ENCODE peak calls at places on chromosomes 5 and 9, in nine cellular contexts. D, J, B, R, S, T, X, O and G are unnamed samples.

GRCh38 chr9:121950441-121950840 is 142.7 kb downstream of the TTLL11 start:
- DNase-seq in D (no peak), J (no peak), B (no peak), R (no peak), S (no peak), T (no peak), X (no peak), O (no peak), G (no peak)

GRCh38 chr5:92505925-92506324 is 1075.1 kb downstream of the NR2F1-AS1 start:
- DNase-seq in D (no peak), J (no peak), B (no peak), R (no peak), S (no peak), T (no peak), X (no peak), O (no peak), G (no peak)

GRCh38 chr5:108472237-108472636 is 90.3 kb upstream of the FBXL17 start:
- DNase-seq in D (no peak), J (no peak), B (no peak), R (no peak), S (no peak), T (no peak), X (no peak), O (no peak), G (no peak)

GRCh38 chr9:96305171-96305570 is 3.2 kb upstream of the HSD17B3 start:
- DNase-seq in D (no peak), J (no peak), B (no peak), R (no peak), S (no peak), T (no peak), X (no peak), O (no peak), G (no peak)

GRCh38 chr5:153523831-153524230 is 33.4 kb downstream of the GRIA1 start:
- DNase-seq in D (no peak), J (no peak), B (peak), R (no peak), S (peak), T (peak), X (peak), O (no peak), G (no peak)

GRCh38 chr9:35649431-35650340 is 1.0 kb downstream of the SIT1 start:
- DNase-seq in D (no peak), J (no peak), B (no peak), R (no peak), S (no peak), T (peak), X (no peak), O (no peak), G (peak)

GRCh38 chr5:120007619-120008018 is 378.3 kb downstream of the FAM170A start:
- DNase-seq in D (no peak), J (no peak), B (no peak), R (no peak), S (no peak), T (no peak), X (no peak), O (no peak), G (no peak)

GRCh38 chr5:55896238-55896637 is 45.1 kb downstream of the IL31RA start:
- DNase-seq in D (no peak), J (no peak), B (no peak), R (no peak), S (no peak), T (no peak), X (no peak), O (no peak), G (no peak)

GRCh38 chr5:3835817-3836216 is 240.2 kb downstream of the IRX1 start:
- DNase-seq in D (no peak), J (no peak), B (no peak), R (no peak), S (no peak), T (no peak), X (no peak), O (no peak), G (no peak)

GRCh38 chr5:101679816-101680215 is 616.3 kb downstream of the SLCO4C1 start:
- DNase-seq in D (no peak), J (peak), B (no peak), R (no peak), S (no peak), T (no peak), X (no peak), O (no peak), G (no peak)

GRCh38 chr5:80654054-80654390 is 430 bp upstream of the MSH3 start:
- DNase-seq in D (peak), J (peak), B (no peak), R (no peak), S (no peak), T (peak), X (no peak), O (no peak), G (no peak)

GRCh38 chr5:78008356-78008967 is 232.3 kb upstream of the TBCA start:
- DNase-seq in D (no peak), J (peak), B (no peak), R (no peak), S (no peak), T (no peak), X (no peak), O (no peak), G (no peak)

GRCh38 chr9:95771556-95772280 is 103.8 kb upstream of the ERCC6L2 start:
- DNase-seq in D (no peak), J (no peak), B (no peak), R (no peak), S (no peak), T (no peak), X (no peak), O (no peak), G (no peak)

GRCh38 chr5:122333564-122333963 is 21.5 kb downstream of the SNCAIP start:
- DNase-seq in D (no peak), J (no peak), B (no peak), R (no peak), S (no peak), T (no peak), X (no peak), O (no peak), G (no peak)

GRCh38 chr9:81083062-81083461 is 606.3 kb downstream of the TLE1 start:
- DNase-seq in D (no peak), J (no peak), B (no peak), R (no peak), S (no peak), T (no peak), X (no peak), O (no peak), G (no peak)

GRCh38 chr5:109186759-109187158 is 223.0 kb downstream of the PJA2 start:
- DNase-seq in D (no peak), J (no peak), B (no peak), R (no peak), S (no peak), T (no peak), X (no peak), O (no peak), G (no peak)

GRCh38 chr5:154779105-154779504 is 23.9 kb downstream of the LARP1 start:
- DNase-seq in D (no peak), J (peak), B (no peak), R (no peak), S (no peak), T (peak), X (no peak), O (no peak), G (no peak)

GRCh38 chr9:101467690-101468089 is 32.1 kb upstream of the ALDOB start:
- DNase-seq in D (no peak), J (no peak), B (no peak), R (no peak), S (no peak), T (no peak), X (no peak), O (no peak), G (no peak)

GRCh38 chr5:7250609-7251008 is 145.3 kb upstream of the ADCY2 start:
- DNase-seq in D (no peak), J (no peak), B (no peak), R (no peak), S (no peak), T (no peak), X (no peak), O (no peak), G (no peak)

GRCh38 chr9:109411818-109412352 is 86.2 kb downstream of the PTPN3 start:
- DNase-seq in D (no peak), J (no peak), B (no peak), R (no peak), S (no peak), T (no peak), X (no peak), O (no peak), G (no peak)

GRCh38 chr5:402615-403359 is 40.2 kb upstream of the EXOC3 start:
- DNase-seq in D (no peak), J (no peak), B (no peak), R (no peak), S (no peak), T (peak), X (no peak), O (no peak), G (no peak)

GRCh38 chr9:69817202-69817601 is 3.4 kb upstream of the CFAP95 start:
- DNase-seq in D (no peak), J (no peak), B (no peak), R (no peak), S (no peak), T (no peak), X (no peak), O (no peak), G (no peak)

GRCh38 chr9:79672891-79673290 is 101.1 kb downstream of the TLE4 start:
- DNase-seq in D (no peak), J (no peak), B (no peak), R (no peak), S (no peak), T (no peak), X (no peak), O (no peak), G (no peak)

GRCh38 chr5:59798862-59799667 is 94.5 kb downstream of the PDE4D start:
- DNase-seq in D (no peak), J (peak), B (no peak), R (no peak), S (peak), T (peak), X (no peak), O (no peak), G (no peak)

GRCh38 chr5:6188976-6189375 is 189.4 kb downstream of the MED10 start:
- DNase-seq in D (no peak), J (no peak), B (no peak), R (no peak), S (no peak), T (no peak), X (no peak), O (no peak), G (no peak)

GRCh38 chr9:136207616-136208015 is 2.7 kb upstream of the LHX3 start:
- DNase-seq in D (no peak), J (no peak), B (no peak), R (no peak), S (no peak), T (no peak), X (no peak), O (no peak), G (no peak)

GRCh38 chr5:179596421-179596820 is 27.1 kb downstream of the HNRNPH1 start:
- DNase-seq in D (no peak), J (no peak), B (no peak), R (no peak), S (no peak), T (peak), X (no peak), O (no peak), G (no peak)

GRCh38 chr9:4970970-4971641 is 14.0 kb upstream of the JAK2 start:
- DNase-seq in D (no peak), J (no peak), B (no peak), R (no peak), S (no peak), T (peak), X (no peak), O (no peak), G (peak)

GRCh38 chr9:112020680-112021596 is 124.3 kb downstream of the UGCG start:
- DNase-seq in D (no peak), J (peak), B (no peak), R (no peak), S (no peak), T (no peak), X (no peak), O (no peak), G (no peak)

GRCh38 chr5:170753311-170753710 is 30.2 kb upstream of the GABRP start:
- DNase-seq in D (no peak), J (no peak), B (no peak), R (no peak), S (no peak), T (no peak), X (no peak), O (no peak), G (no peak)

GRCh38 chr5:79955496-79956172 is 35.4 kb downstream of the MTX3 start:
- DNase-seq in D (no peak), J (no peak), B (no peak), R (no peak), S (no peak), T (no peak), X (no peak), O (no peak), G (no peak)

GRCh38 chr5:94693845-94694370 is 75.4 kb downstream of the SLF1 start:
- DNase-seq in D (no peak), J (no peak), B (no peak), R (no peak), S (no peak), T (no peak), X (no peak), O (no peak), G (no peak)

GRCh38 chr9:89603629-89604462 is 966 bp upstream of the GADD45G start:
- DNase-seq in D (peak), J (peak), B (peak), R (peak), S (peak), T (peak), X (peak), O (no peak), G (peak)

GRCh38 chr9:3879315-3879714 is 353.5 kb upstream of the RFX3 start:
- DNase-seq in D (peak), J (no peak), B (no peak), R (no peak), S (no peak), T (no peak), X (no peak), O (no peak), G (no peak)

GRCh38 chr9:3875371-3876132 is 349.8 kb upstream of the RFX3 start:
- DNase-seq in D (no peak), J (peak), B (no peak), R (no peak), S (no peak), T (no peak), X (no peak), O (no peak), G (no peak)

GRCh38 chr9:3876553-3876952 is 350.8 kb upstream of the RFX3 start:
- DNase-seq in D (no peak), J (no peak), B (no peak), R (no peak), S (no peak), T (no peak), X (no peak), O (no peak), G (no peak)

GRCh38 chr9:3873818-3874217 is 348.0 kb upstream of the RFX3 start:
- DNase-seq in D (no peak), J (no peak), B (no peak), R (no peak), S (no peak), T (no peak), X (no peak), O (no peak), G (no peak)

GRCh38 chr9:3874472-3875370 is 348.9 kb upstream of the RFX3 start:
- DNase-seq in D (no peak), J (no peak), B (no peak), R (no peak), S (no peak), T (no peak), X (no peak), O (no peak), G (no peak)
- H3K27ac ChIP-seq in D (no peak), J (no peak), B (no peak), R (no peak), S (no peak), T (no peak), X (no peak), O (no peak), G (no peak)

DNA sequence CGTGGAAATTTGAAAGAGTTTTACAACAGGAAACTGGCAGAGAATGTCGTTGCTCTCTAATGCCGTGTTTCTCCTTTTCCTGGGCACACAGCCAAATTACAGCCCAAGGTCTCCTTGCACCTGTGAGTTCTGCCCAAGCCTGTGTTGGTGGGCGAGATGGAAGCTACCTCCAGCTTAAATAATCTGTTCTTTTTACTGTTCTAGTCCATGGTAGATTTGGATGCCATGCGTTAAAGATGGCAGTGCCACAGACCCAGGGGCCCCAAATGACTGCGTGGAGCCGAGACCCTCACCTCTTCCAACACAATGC is 92.6 kb upstream of the IRX4 start:
- DNase-seq in D (no peak), J (peak), B (no peak), R (no peak), S (peak), T (no peak), X (no peak), O (no peak), G (no peak)
- H3K27ac ChIP-seq in D (no peak), J (peak), B (no peak), R (no peak), S (no peak), T (no peak), X (no peak), O (peak), G (no peak)

DNA sequence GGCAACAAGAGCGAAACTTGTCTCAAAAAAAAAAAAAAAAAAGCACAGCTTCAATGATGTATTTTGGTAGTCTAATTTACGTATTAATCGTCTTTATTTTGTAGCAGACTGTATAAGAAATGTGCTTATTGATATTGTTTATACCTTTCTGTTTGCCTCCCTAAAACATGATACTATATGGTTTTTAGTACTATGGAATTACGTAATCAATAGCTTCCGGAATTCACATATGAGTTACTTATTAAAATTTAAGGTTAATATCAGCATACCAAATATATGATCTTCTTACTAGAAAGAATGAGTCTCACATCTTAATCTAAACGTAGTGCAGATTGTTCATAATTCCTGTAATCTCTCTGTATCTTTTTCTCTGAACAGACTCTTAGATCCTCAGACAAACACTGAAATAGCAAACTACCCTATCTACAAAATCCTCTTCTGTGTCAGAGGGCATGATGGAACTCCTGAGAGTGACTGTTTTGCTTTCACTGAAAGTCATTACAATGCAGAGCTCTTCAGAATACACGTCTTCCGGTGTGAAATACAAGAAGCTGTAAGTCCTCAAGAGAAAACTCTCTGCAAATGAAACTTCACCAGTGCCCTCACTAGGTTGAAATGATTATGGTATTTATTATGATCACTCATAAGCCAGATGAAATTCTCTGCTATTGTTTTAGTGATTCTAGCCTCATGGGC is 44.4 kb upstream of the GPR21 start:
- DNase-seq in D (no peak), J (no peak), B (no peak), R (no peak), S (no peak), T (no peak), X (no peak), O (no peak), G (no peak)
- H3K27ac ChIP-seq in D (no peak), J (no peak), B (no peak), R (no peak), S (no peak), T (no peak), X (no peak), O (no peak), G (no peak)

GRCh38 chr9:133730994-133731715 is 7.0 kb downstream of the SARDH start:
- DNase-seq in D (no peak), J (no peak), B (no peak), R (no peak), S (no peak), T (no peak), X (no peak), O (no peak), G (no peak)
- H3K27ac ChIP-seq in D (no peak), J (no peak), B (no peak), R (no peak), S (no peak), T (no peak), X (no peak), O (no peak), G (no peak)

DNA sequence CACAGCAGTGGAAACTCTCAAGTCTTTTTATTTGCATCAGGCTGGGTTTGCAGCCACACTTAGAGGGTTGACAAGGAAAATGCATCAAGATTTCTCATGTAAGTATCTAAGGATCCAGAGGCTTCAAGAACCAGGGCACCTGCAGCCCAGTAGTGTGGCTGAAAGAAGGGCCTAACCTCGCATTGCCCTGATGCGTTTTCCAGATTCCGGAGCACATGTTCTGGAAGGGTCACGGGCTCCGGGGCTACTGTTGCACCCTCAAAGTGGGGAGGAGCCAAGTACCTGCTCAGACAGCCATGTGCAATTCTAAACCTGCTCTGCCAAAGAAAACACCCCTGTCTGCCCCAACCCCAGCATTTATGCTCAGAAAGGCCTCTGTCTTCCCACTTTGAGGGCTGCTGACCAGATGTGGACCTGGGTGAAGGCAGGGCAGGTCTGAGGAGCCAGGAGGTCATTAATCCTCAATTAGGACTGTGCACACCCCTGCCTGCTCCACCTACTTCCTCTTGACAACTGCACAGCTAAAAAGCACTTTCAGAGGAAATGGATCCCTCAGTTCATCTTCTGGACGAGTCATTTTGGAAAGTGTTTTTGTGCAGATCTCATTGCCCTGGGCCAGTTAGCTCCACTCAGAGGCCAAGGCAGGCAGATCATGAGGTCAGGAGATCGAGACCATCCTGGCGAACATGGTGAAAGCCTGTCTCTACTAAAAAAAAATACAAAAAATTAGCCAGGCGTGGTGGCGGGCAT is 110.7 kb downstream of the SAXO1 start:
- DNase-seq in D (no peak), J (no peak), B (no peak), R (no peak), S (no peak), T (no peak), X (no peak), O (no peak), G (no peak)
- H3K27ac ChIP-seq in D (no peak), J (no peak), B (no peak), R (no peak), S (no peak), T (no peak), X (no peak), O (no peak), G (no peak)

DNA sequence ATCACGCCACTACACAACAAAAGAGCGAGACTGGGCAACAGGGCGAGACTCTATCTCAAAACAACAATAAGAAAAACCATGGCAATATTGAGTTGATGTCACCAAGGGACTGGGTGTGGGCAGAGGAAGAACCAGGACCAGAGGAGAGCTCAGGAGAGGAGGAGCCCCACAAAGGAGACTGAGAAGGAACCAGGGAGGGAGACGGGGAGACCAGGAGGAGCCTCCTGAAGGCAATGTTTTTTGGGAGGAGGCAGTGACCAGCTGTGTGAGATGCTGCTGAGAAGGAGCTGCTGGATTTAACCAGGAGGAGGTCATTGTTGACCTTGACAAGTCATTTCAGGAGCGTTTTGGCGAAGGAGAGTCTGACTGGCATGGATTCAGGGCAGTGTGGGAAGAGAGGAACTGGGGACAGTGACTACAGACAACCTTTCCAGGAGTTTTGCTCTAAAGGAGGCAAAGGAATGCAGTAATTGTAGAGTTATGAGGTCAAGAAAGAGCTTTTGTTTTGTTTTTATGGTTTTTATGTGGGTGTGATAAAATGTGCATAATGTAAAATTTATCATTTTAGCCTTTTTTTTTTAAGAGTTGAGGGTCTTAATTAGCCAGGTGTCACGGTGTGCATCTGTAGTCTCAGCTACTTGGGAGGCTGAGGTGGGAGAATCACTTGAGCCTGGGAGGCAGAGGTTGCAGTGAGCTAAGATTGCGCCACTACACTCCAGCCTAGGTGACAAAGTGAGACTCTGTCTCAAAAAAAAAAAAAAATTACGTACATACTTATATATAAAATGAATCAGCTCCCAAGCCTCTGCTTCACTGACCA is 17.9 kb downstream of the TRUB2 start:
- DNase-seq in D (no peak), J (no peak), B (no peak), R (no peak), S (no peak), T (no peak), X (no peak), O (no peak), G (no peak)
- H3K27ac ChIP-seq in D (no peak), J (no peak), B (no peak), R (no peak), S (no peak), T (no peak), X (no peak), O (peak), G (no peak)